ENCODE peak calls at places on chromosome 4, in six cellular contexts. One of them, this sample, is unnamed.

GRCh38 chr4:143336828-143337599 is at the start of gene GAB1:
- DNase-seq in cardiac fibroblast: peak; percentile 67
- DNase-seq in sigmoid colon: peak; percentile 89
- DNase-seq in HFF-Myc: no peak
- DNase-seq in stomach: peak; percentile 77
- DNase-seq in heart right ventricle: peak; percentile 80
- DNase-seq in this sample: peak; percentile 68

GRCh38 chr4:158845166-158846041 is 76.6 kb downstream of the FNIP2 start:
- DNase-seq in cardiac fibroblast: no peak
- DNase-seq in heart right ventricle: no peak
- DNase-seq in HFF-Myc: no peak
- DNase-seq in stomach: no peak
- DNase-seq in sigmoid colon: no peak
- DNase-seq in this sample: no peak

GRCh38 chr4:67539830-67540229 is 5.5 kb downstream of the CENPC start:
- DNase-seq in heart right ventricle: no peak
- DNase-seq in sigmoid colon: no peak
- DNase-seq in cardiac fibroblast: no peak
- DNase-seq in stomach: no peak
- DNase-seq in HFF-Myc: no peak
- DNase-seq in this sample: no peak

GRCh38 chr4:67885727-67886126 is 1.9 kb upstream of the TMPRSS11D start:
- DNase-seq in sigmoid colon: no peak
- DNase-seq in stomach: no peak
- DNase-seq in cardiac fibroblast: peak; percentile 64
- DNase-seq in heart right ventricle: no peak
- DNase-seq in HFF-Myc: peak; percentile 70
- DNase-seq in this sample: no peak

GRCh38 chr4:2402053-2402452 is 16.4 kb downstream of the ZFYVE28 start:
- DNase-seq in HFF-Myc: no peak
- DNase-seq in cardiac fibroblast: peak; percentile 62
- DNase-seq in sigmoid colon: peak; percentile 86
- DNase-seq in stomach: peak; percentile 81
- DNase-seq in heart right ventricle: peak; percentile 65
- DNase-seq in this sample: peak; percentile 67

GRCh38 chr4:13597604-13598003 is 29.9 kb downstream of the BOD1L1 start:
- DNase-seq in stomach: no peak
- DNase-seq in heart right ventricle: no peak
- DNase-seq in HFF-Myc: no peak
- DNase-seq in cardiac fibroblast: no peak
- DNase-seq in sigmoid colon: no peak
- DNase-seq in this sample: no peak

GRCh38 chr4:185729300-185729912 is 82.6 kb downstream of the SORBS2 start:
- DNase-seq in heart right ventricle: no peak
- DNase-seq in stomach: no peak
- DNase-seq in sigmoid colon: no peak
- DNase-seq in cardiac fibroblast: peak; percentile 51
- DNase-seq in HFF-Myc: no peak
- DNase-seq in this sample: no peak

GRCh38 chr4:87120411-87121162 is 99.8 kb downstream of the KLHL8 start:
- DNase-seq in stomach: no peak
- DNase-seq in heart right ventricle: peak; percentile 40
- DNase-seq in sigmoid colon: peak; percentile 88
- DNase-seq in cardiac fibroblast: no peak
- DNase-seq in HFF-Myc: no peak
- DNase-seq in this sample: peak; percentile 93

GRCh38 chr4:163816494-163816893 is 322.0 kb downstream of the TMA16 start:
- DNase-seq in HFF-Myc: no peak
- DNase-seq in stomach: no peak
- DNase-seq in cardiac fibroblast: no peak
- DNase-seq in sigmoid colon: no peak
- DNase-seq in heart right ventricle: no peak
- DNase-seq in this sample: no peak

GRCh38 chr4:8071741-8072140 is 86.9 kb downstream of the ABLIM2 start:
- DNase-seq in HFF-Myc: no peak
- DNase-seq in heart right ventricle: no peak
- DNase-seq in cardiac fibroblast: no peak
- DNase-seq in stomach: no peak
- DNase-seq in sigmoid colon: no peak
- DNase-seq in this sample: no peak

GRCh38 chr4:27270435-27270834 is 409.8 kb downstream of the STIM2 start:
- DNase-seq in cardiac fibroblast: no peak
- DNase-seq in heart right ventricle: no peak
- DNase-seq in stomach: no peak
- DNase-seq in sigmoid colon: no peak
- DNase-seq in HFF-Myc: no peak
- DNase-seq in this sample: no peak

GRCh38 chr4:108851346-108851745 is 88.5 kb upstream of the ETNPPL start:
- DNase-seq in heart right ventricle: no peak
- DNase-seq in stomach: no peak
- DNase-seq in cardiac fibroblast: peak; percentile 6
- DNase-seq in sigmoid colon: no peak
- DNase-seq in HFF-Myc: no peak
- DNase-seq in this sample: no peak

GRCh38 chr4:78691333-78691732 is 84.8 kb upstream of the BMP2K start:
- DNase-seq in stomach: no peak
- DNase-seq in sigmoid colon: no peak
- DNase-seq in cardiac fibroblast: no peak
- DNase-seq in HFF-Myc: no peak
- DNase-seq in heart right ventricle: no peak
- DNase-seq in this sample: no peak

GRCh38 chr4:129446074-129446473 is 350.1 kb downstream of the C4orf33 start:
- DNase-seq in sigmoid colon: no peak
- DNase-seq in cardiac fibroblast: peak; percentile 7
- DNase-seq in stomach: no peak
- DNase-seq in HFF-Myc: no peak
- DNase-seq in heart right ventricle: no peak
- DNase-seq in this sample: no peak

GRCh38 chr4:133156096-133156495 is 7.0 kb downstream of the PCDH10 start:
- DNase-seq in cardiac fibroblast: no peak
- DNase-seq in heart right ventricle: no peak
- DNase-seq in HFF-Myc: no peak
- DNase-seq in stomach: no peak
- DNase-seq in sigmoid colon: no peak
- DNase-seq in this sample: no peak

GRCh38 chr4:159042097-159042605 is 60.7 kb upstream of the RAPGEF2 start:
- DNase-seq in HFF-Myc: no peak
- DNase-seq in heart right ventricle: no peak
- DNase-seq in cardiac fibroblast: peak; percentile 30
- DNase-seq in stomach: peak; percentile 61
- DNase-seq in sigmoid colon: no peak
- DNase-seq in this sample: no peak

GRCh38 chr4:154626793-154627484 is 14.5 kb upstream of the FGG start:
- DNase-seq in heart right ventricle: peak; percentile 33
- DNase-seq in sigmoid colon: peak; percentile 76
- DNase-seq in cardiac fibroblast: peak; percentile 44
- DNase-seq in HFF-Myc: no peak
- DNase-seq in stomach: peak; percentile 65
- DNase-seq in this sample: peak; percentile 27

GRCh38 chr4:74715731-74716435 is 78.4 kb downstream of the BTC start:
- DNase-seq in sigmoid colon: no peak
- DNase-seq in heart right ventricle: no peak
- DNase-seq in cardiac fibroblast: no peak
- DNase-seq in HFF-Myc: no peak
- DNase-seq in stomach: no peak
- DNase-seq in this sample: no peak

GRCh38 chr4:104063341-104063740 is 343.6 kb upstream of the TACR3 start:
- DNase-seq in sigmoid colon: no peak
- DNase-seq in cardiac fibroblast: no peak
- DNase-seq in stomach: no peak
- DNase-seq in heart right ventricle: no peak
- DNase-seq in HFF-Myc: no peak
- DNase-seq in this sample: no peak

GRCh38 chr4:104066533-104066932 is 346.7 kb upstream of the TACR3 start:
- DNase-seq in stomach: no peak
- DNase-seq in heart right ventricle: no peak
- DNase-seq in HFF-Myc: no peak
- DNase-seq in cardiac fibroblast: no peak
- DNase-seq in sigmoid colon: no peak
- DNase-seq in this sample: no peak

DNA sequence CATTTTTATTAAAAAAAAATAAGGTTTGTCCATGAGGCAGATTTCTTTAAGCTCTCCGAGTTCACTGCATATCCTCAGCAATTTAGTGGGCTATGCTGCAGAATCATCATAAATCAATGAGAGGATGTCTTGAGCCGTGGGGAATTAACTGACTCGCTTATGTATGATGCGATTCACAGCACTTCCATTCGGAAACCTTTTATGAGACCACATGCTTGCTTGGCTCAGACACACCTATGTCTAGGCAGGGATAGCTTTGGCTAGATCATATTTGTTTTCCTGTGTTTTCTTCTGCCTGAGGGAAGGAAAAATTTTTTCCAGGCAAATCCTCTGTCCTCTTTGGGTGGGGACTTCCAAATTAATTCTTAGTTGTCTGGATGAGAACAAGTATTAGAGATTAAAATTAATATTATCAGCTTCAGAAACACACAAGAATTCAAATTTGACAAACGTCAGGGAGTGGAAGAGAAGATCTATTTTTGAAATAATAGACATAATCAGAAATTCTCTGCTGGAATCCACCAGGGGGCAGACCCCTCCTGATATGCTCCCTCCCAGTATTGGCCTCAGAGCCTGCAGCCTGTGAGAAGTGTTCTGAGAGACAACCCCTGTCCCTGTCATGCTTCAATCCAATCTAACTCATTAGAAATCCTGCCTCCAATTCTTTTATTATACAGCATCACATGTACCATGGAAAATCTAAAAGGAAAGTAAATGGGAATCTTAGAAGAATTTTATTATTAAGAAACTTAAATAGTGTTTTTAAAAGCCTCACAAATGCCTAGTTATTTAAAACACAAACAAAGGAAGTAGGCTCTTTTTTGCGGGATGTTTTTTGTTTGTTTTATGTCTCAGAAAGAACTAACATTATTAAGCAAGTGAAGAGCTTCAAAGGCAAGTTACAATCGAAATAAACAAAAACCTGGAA is 345.1 kb upstream of the TACR3 start:
- DNase-seq in heart right ventricle: peak; percentile 7
- DNase-seq in cardiac fibroblast: peak; percentile 43
- DNase-seq in sigmoid colon: no peak
- DNase-seq in HFF-Myc: no peak
- DNase-seq in stomach: peak; percentile 29
- DNase-seq in this sample: peak; percentile 5
- TF ChIP-seq CTCF in heart right ventricle: peak; percentile 43
- TF ChIP-seq CTCF in cardiac fibroblast: peak; percentile 19
- TF ChIP-seq CTCF in sigmoid colon: peak; percentile 16
- TF ChIP-seq CTCF in HFF-Myc: no peak
- TF ChIP-seq CTCF in stomach: no peak
- TF ChIP-seq CTCF in this sample: no peak

DNA sequence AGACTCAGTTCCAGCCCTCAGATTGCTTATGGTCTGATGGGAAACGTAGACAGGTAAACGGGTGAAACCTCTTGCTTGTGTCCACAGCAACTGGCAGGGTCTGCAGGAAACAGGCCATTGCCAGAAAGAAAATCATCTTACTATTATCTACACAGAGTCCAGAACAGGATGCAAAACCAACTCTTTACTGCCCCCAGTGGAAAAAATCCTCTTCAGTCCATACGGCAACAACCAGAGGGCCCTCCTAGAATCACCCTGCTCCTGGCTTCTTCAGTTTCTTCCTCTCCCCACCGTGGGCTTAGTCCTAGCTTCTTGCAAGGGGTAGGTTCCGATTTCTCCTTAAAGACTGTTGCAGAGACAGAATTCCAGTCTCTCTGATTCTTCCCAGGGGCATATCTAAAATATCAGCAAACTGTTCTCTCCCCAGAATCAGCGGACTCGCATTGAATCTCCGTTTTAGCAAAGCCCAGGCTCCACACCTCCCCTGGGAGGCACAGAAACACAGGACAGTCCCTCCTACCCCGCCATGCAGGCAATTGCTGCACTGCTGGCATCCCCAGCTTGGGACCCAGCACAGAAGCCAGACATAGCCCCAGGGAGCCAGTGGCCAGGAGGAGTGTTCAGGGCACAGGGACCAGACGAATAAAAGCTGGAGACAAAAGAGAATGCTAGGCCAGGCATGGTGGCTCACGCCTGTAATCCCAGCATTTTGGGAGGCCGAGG is 41.0 kb upstream of the SH3RF1 start:
- DNase-seq in HFF-Myc: peak; percentile 19
- DNase-seq in cardiac fibroblast: peak; percentile 75
- DNase-seq in heart right ventricle: no peak
- DNase-seq in sigmoid colon: no peak
- DNase-seq in stomach: peak; percentile 33
- DNase-seq in this sample: no peak
- TF ChIP-seq CTCF in HFF-Myc: peak; percentile 55
- TF ChIP-seq CTCF in cardiac fibroblast: peak; percentile 58
- TF ChIP-seq CTCF in heart right ventricle: peak; percentile 66
- TF ChIP-seq CTCF in sigmoid colon: peak; percentile 26
- TF ChIP-seq CTCF in stomach: no peak
- TF ChIP-seq CTCF in this sample: no peak

DNA sequence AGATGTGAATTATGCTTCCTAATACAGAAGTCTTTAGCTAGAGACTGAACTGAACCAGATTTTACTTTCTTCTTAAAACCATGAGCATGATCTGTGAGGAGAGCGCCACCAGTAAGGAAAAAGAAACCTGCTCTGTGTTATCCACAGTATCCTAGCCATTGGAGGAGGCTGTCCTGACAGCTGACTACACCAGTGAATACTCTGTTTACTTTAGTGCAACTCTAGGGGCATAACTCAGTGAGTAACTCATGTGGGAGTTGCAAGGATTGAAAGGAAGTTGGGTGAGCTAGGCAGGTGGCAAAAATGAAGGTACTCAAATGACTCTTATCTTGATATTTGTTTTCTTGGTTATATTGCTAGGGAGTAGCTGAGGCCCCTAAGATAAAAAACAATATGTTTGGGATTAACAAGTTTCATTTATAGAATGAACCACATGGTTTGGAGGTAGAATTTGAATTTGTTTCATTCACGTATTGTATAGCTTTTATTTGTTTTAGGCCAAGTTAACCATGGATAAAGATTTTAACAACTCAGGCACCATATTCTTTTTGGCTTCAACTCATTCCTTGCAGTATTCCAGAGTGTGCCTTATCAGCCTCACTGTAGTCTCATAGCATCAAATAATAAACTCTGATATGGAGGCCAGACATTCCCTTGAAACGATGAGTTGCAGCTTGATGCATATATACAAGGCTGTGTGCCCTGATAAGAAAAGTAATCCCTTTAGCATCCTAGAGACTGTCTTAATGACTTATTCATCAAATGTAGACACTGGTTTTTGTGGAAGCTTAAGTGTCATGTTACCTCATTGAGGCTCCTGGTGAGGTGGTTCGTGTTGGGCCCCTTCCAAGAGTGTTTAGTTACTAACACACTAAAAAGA is 2.5 kb downstream of the BMP3 start:
- DNase-seq in heart right ventricle: no peak
- DNase-seq in sigmoid colon: no peak
- DNase-seq in HFF-Myc: no peak
- DNase-seq in stomach: no peak
- DNase-seq in cardiac fibroblast: no peak
- DNase-seq in this sample: no peak
- TF ChIP-seq CTCF in heart right ventricle: no peak
- TF ChIP-seq CTCF in sigmoid colon: no peak
- TF ChIP-seq CTCF in HFF-Myc: no peak
- TF ChIP-seq CTCF in stomach: no peak
- TF ChIP-seq CTCF in cardiac fibroblast: no peak
- TF ChIP-seq CTCF in this sample: no peak

DNA sequence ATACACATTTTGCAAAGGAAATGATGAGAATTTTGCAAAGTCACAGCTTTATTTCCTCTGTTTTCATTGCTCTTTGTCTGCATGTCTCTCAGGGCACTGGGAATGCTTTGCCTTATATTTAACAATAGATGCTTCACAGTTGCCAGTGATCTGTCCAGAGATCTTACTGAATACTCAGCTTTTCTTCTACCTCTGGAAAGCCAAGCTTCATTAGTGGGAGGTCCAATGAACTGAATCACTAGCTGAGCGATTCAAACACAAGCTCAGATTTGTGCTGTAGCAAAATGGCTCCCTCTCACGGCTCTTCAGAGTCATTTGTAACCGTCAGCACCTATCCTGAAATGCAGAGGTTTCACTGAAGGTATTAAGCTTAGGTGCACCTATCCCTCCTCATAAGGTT is 138.9 kb downstream of the DCLK2 start:
- DNase-seq in sigmoid colon: no peak
- DNase-seq in stomach: no peak
- DNase-seq in heart right ventricle: no peak
- DNase-seq in cardiac fibroblast: peak; percentile 84
- DNase-seq in HFF-Myc: no peak
- DNase-seq in this sample: no peak
- TF ChIP-seq CTCF in sigmoid colon: peak; percentile 17
- TF ChIP-seq CTCF in stomach: no peak
- TF ChIP-seq CTCF in heart right ventricle: peak; percentile 47
- TF ChIP-seq CTCF in cardiac fibroblast: peak; percentile 39
- TF ChIP-seq CTCF in HFF-Myc: peak; percentile 37
- TF ChIP-seq CTCF in this sample: no peak